ENCODE peak calls at places on chromosome 21, in ten cellular contexts. T is BJ; D is IMR-90; G is psoas muscle; A is fibroblast of mammary gland; Y is AG09309; I is CD8-positive, alpha-beta T cell; X is RWPE1; H is CD4-positive, alpha-beta T cell; R is WTC11. Z is an unnamed sample.

GRCh38 chr21:36706951-36707762 is 8.2 kb downstream of the SIM2 start:
- DNase-seq in D (peak), T (no peak), I (no peak), R (no peak), H (no peak), G (no peak), Y (no peak), X (no peak), A (no peak), Z (no peak)

GRCh38 chr21:27422435-27422834 is 455.5 kb upstream of the ADAMTS5 start:
- DNase-seq in X (no peak), Y (peak), R (no peak), H (no peak), G (no peak), T (no peak), D (peak), A (peak), I (no peak), Z (no peak)

GRCh38 chr21:28655471-28655870 is 337.2 kb downstream of the LTN1 start:
- DNase-seq in G (no peak), D (no peak), T (no peak), I (no peak), Y (no peak), H (no peak), X (no peak), R (no peak), A (no peak), Z (no peak)

GRCh38 chr21:29423051-29423450 is 124.3 kb downstream of the BACH1 start:
- DNase-seq in X (no peak), A (no peak), Y (no peak), D (no peak), G (no peak), H (no peak), I (no peak), T (no peak), R (no peak), Z (no peak)

GRCh38 chr21:14753466-14754258 is 207.5 kb upstream of the SAMSN1 start:
- DNase-seq in H (no peak), T (no peak), A (no peak), R (no peak), Y (no peak), I (no peak), X (no peak), D (no peak), G (no peak), Z (no peak)

GRCh38 chr21:37073417-37074194 is 552 bp downstream of the TTC3 start:
- DNase-seq in Y (no peak), T (no peak), D (peak), H (peak), G (no peak), X (peak), A (peak), I (peak), R (no peak), Z (peak)

GRCh38 chr21:39156024-39156423 is 27.2 kb downstream of the PSMG1 start:
- DNase-seq in I (no peak), G (no peak), D (peak), R (no peak), H (no peak), T (no peak), Y (no peak), X (no peak), A (no peak), Z (no peak)

GRCh38 chr21:19463966-19464365 is 1060.4 kb upstream of the TMPRSS15 start:
- DNase-seq in H (no peak), Y (no peak), X (no peak), G (no peak), R (no peak), D (no peak), T (no peak), I (no peak), A (no peak), Z (no peak)

GRCh38 chr21:17903029-17903806 is 84.1 kb upstream of the C21orf91 start:
- DNase-seq in D (peak), Y (peak), A (peak), X (peak), T (no peak), R (no peak), H (no peak), I (no peak), G (no peak), Z (no peak)

GRCh38 chr21:39125752-39126485 is 57.3 kb downstream of the PSMG1 start:
- DNase-seq in X (peak), A (peak), Y (no peak), D (peak), R (peak), T (no peak), G (no peak), H (no peak), I (no peak), Z (peak)

GRCh38 chr21:27572681-27573080 is 605.8 kb upstream of the ADAMTS5 start:
- DNase-seq in D (peak), Y (peak), T (peak), A (peak), I (no peak), G (no peak), H (no peak), X (no peak), R (no peak), Z (no peak)

GRCh38 chr21:25457411-25457810 is 149.9 kb downstream of the MRPL39 start:
- DNase-seq in H (no peak), D (peak), T (peak), I (no peak), X (peak), Y (no peak), A (peak), G (no peak), R (no peak), Z (no peak)

GRCh38 chr21:29296452-29296851 is 2.3 kb upstream of the BACH1 start:
- DNase-seq in I (no peak), T (no peak), X (no peak), A (no peak), Y (no peak), D (no peak), G (no peak), R (no peak), H (no peak), Z (no peak)

GRCh38 chr21:36542312-36543101 is 62.6 kb upstream of the CLDN14 start:
- DNase-seq in Y (no peak), T (no peak), D (no peak), G (no peak), A (no peak), X (no peak), H (no peak), R (peak), I (no peak), Z (no peak)

GRCh38 chr21:21003701-21004100 is 5.5 kb downstream of the NCAM2 start:
- DNase-seq in X (no peak), A (peak), H (no peak), R (peak), Y (no peak), T (no peak), I (no peak), D (peak), G (no peak), Z (no peak)

GRCh38 chr21:42360317-42360716 is 6.0 kb downstream of the TFF1 start:
- DNase-seq in R (no peak), Y (no peak), X (no peak), H (no peak), A (no peak), I (no peak), T (no peak), G (no peak), D (no peak), Z (no peak)
- TF ChIP-seq CTCF in R (peak), Y (no peak), X (no peak), H (no peak), A (peak), I (no peak), T (no peak), G (no peak), D (no peak), Z (no peak)

GRCh38 chr21:38080888-38081287 is 164.6 kb upstream of the KCNJ6 start:
- DNase-seq in D (no peak), A (no peak), X (no peak), R (no peak), I (no peak), Y (no peak), G (no peak), T (no peak), H (no peak), Z (no peak)
- TF ChIP-seq CTCF in D (no peak), A (no peak), X (no peak), R (no peak), I (no peak), Y (no peak), G (no peak), T (no peak), H (no peak), Z (no peak)

GRCh38 chr21:32093758-32094463 is 184.9 kb downstream of the MIS18A start:
- DNase-seq in T (no peak), R (no peak), X (no peak), G (no peak), Y (no peak), D (no peak), H (no peak), A (no peak), I (no peak), Z (no peak)

GRCh38 chr21:32094792-32095191 is 184.1 kb downstream of the MIS18A start:
- DNase-seq in I (no peak), H (no peak), Y (no peak), X (no peak), R (no peak), G (no peak), T (no peak), A (peak), D (peak), Z (peak)

GRCh38 chr21:32099812-32100416 is 178.9 kb downstream of the MIS18A start:
- DNase-seq in T (no peak), I (no peak), D (peak), Y (no peak), R (no peak), A (no peak), H (no peak), G (no peak), X (no peak), Z (no peak)

GRCh38 chr21:32101206-32101763 is 177.6 kb downstream of the MIS18A start:
- DNase-seq in X (no peak), H (no peak), R (no peak), I (no peak), T (no peak), Y (no peak), D (no peak), G (no peak), A (no peak), Z (no peak)

DNA sequence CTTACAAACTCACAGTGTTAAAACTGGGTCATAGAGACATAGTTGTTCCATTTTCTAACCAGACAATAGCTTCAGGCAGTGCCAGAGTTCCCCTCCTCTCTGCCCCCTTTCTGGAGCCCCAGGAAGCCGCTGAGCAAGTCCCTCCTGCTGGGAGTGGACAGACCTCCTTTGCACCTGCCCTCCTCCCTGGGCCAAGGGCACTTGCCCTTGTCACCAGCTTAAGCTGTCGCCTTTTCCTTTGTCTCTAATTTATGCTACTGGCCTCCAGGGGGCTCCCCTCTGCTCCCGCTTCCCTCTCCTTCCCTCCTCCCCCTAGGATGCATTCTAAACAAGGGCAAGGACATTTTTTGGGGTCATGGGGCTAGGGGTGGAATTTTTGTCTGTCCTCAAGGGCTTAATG is 182.4 kb downstream of the MIS18A start:
- DNase-seq in X (no peak), H (no peak), I (no peak), Y (no peak), D (no peak), R (peak), A (peak), T (no peak), G (no peak), Z (peak)
- TF ChIP-seq CTCF in X (no peak), H (no peak), I (no peak), Y (peak), D (peak), R (peak), A (peak), T (peak), G (no peak), Z (peak)

GRCh38 chr21:45306832-45307571 is 19.3 kb upstream of the POFUT2 start:
- DNase-seq in A (peak), H (no peak), Y (no peak), D (peak), R (peak), T (no peak), X (no peak), I (no peak), G (peak), Z (peak)

GRCh38 chr21:45310446-45310845 is 22.8 kb upstream of the POFUT2 start:
- DNase-seq in Y (no peak), I (no peak), H (no peak), T (no peak), G (no peak), A (no peak), R (peak), X (no peak), D (no peak), Z (no peak)

GRCh38 chr21:45308211-45309068 is 20.7 kb upstream of the POFUT2 start:
- DNase-seq in X (no peak), I (no peak), A (peak), T (no peak), R (peak), D (peak), H (no peak), Y (no peak), G (peak), Z (no peak)

GRCh38 chr21:45309541-45310381 is 22.1 kb upstream of the POFUT2 start:
- DNase-seq in Y (no peak), X (no peak), A (no peak), T (no peak), D (no peak), G (peak), R (peak), H (no peak), I (no peak), Z (no peak)

DNA sequence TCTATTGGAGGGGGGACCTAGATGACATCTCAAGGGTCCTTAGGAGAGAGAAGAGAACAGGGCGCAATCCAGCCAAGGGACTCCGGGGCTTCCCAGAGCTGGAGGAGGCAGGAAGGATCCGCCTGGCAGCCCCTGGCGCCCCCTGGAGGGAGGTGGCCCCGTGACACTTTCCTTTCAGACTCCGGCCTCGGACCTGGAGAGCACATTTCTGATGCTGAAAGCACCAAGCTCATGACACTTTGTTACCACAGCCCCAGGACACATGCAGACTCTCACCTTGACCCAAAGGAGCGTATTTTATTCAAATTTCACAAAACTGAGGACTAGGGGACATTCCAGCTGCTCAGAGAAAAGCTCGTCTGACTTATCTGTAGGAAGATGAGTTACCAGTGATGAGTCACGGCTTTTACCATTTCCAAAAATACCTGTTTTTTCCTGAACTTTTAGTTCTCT is 21.4 kb upstream of the POFUT2 start:
- DNase-seq in X (no peak), R (peak), Y (no peak), D (peak), H (peak), I (no peak), A (peak), G (peak), T (no peak), Z (peak)
- TF ChIP-seq CTCF in X (peak), R (peak), Y (peak), D (peak), H (peak), I (no peak), A (peak), G (peak), T (peak), Z (peak)

GRCh38 chr21:32481875-32482408 is 69.4 kb downstream of the EVA1C start:
- DNase-seq in T (no peak), A (no peak), G (no peak), H (no peak), R (no peak), Y (no peak), X (no peak), D (no peak), I (no peak), Z (no peak)

GRCh38 chr21:32480381-32480780 is 67.9 kb downstream of the EVA1C start:
- DNase-seq in D (no peak), A (no peak), I (no peak), R (no peak), X (no peak), G (no peak), T (no peak), Y (no peak), H (no peak), Z (no peak)

GRCh38 chr21:32482565-32483292 is 70.2 kb downstream of the EVA1C start:
- DNase-seq in A (no peak), G (no peak), H (no peak), D (no peak), R (no peak), T (no peak), I (no peak), Y (no peak), X (no peak), Z (no peak)

GRCh38 chr21:32483293-32483595 is 70.7 kb downstream of the EVA1C start:
- DNase-seq in G (no peak), H (no peak), R (no peak), Y (no peak), T (no peak), A (no peak), X (no peak), I (no peak), D (no peak), Z (no peak)

GRCh38 chr21:32484706-32485380 is 72.3 kb downstream of the EVA1C start:
- DNase-seq in R (no peak), D (no peak), A (no peak), I (no peak), Y (no peak), T (no peak), H (no peak), G (peak), X (no peak), Z (no peak)
- TF ChIP-seq CTCF in R (no peak), D (no peak), A (no peak), I (no peak), Y (no peak), T (no peak), H (no peak), G (no peak), X (no peak), Z (no peak)

Z was measured in Calu3.